ENCODE peak calls at places on chromosomes 6 and 20, in four cellular contexts. U is HCT116, Z is HepG2, A is K562. G is an unnamed sample.

GRCh38 chr6:149846321-149846720 is 17.8 kb downstream of the LRP11 start:
- DNase-seq in U (no peak), Z (no peak), A (no peak), G (no peak)

GRCh38 chr6:164051427-164051826 is 636.9 kb downstream of the QKI start:
- DNase-seq in U (no peak), Z (no peak), A (no peak), G (no peak)

GRCh38 chr6:1993049-1993448 is 252.4 kb downstream of the GMDS start:
- DNase-seq in U (no peak), Z (no peak), A (no peak), G (no peak)

GRCh38 chr20:17825949-17826843 is 126.4 kb downstream of the BANF2 start:
- DNase-seq in U (no peak), Z (peak), A (no peak), G (no peak)

GRCh38 chr20:57261488-57262243 is 4.8 kb downstream of the BMP7 start:
- DNase-seq in U (no peak), Z (no peak), A (no peak), G (no peak)

GRCh38 chr6:88311561-88311960 is 145.4 kb upstream of the CNR1 start:
- DNase-seq in U (no peak), Z (no peak), A (no peak), G (no peak)

GRCh38 chr20:58148891-58149290 is 79.6 kb downstream of the ANKRD60 start:
- DNase-seq in U (no peak), Z (no peak), A (no peak), G (no peak)

GRCh38 chr20:54107600-54108393 is 37.4 kb upstream of the BCAS1 start:
- DNase-seq in U (no peak), Z (peak), A (no peak), G (no peak)

GRCh38 chr20:58606184-58606583 is 44.9 kb upstream of the STX16 start:
- DNase-seq in U (no peak), Z (no peak), A (no peak), G (no peak)

GRCh38 chr20:48830826-48831318 is 3.1 kb upstream of the PREX1 start:
- DNase-seq in U (no peak), Z (no peak), A (no peak), G (no peak)

GRCh38 chr20:35561268-35561667 is 19.4 kb downstream of the ERGIC3 start:
- DNase-seq in U (no peak), Z (peak), A (no peak), G (peak)

GRCh38 chr6:28004350-28005123 is 47.5 kb downstream of the OR2B6 start:
- DNase-seq in U (no peak), Z (no peak), A (no peak), G (no peak)

GRCh38 chr6:67896476-67896875 is 738.6 kb upstream of the ADGRB3 start:
- DNase-seq in U (no peak), Z (no peak), A (no peak), G (no peak)

GRCh38 chr6:129543981-129544380 is 166.0 kb downstream of the ARHGAP18 start:
- DNase-seq in U (no peak), Z (no peak), A (no peak), G (no peak)

GRCh38 chr6:41650120-41650519 is 11.9 kb downstream of the MDFI start:
- DNase-seq in U (no peak), Z (no peak), A (no peak), G (no peak)

GRCh38 chr6:106249658-106250057 is 75.9 kb downstream of the ATG5 start:
- DNase-seq in U (no peak), Z (no peak), A (no peak), G (no peak)

GRCh38 chr20:24775966-24776365 is 173.1 kb upstream of the CST7 start:
- DNase-seq in U (no peak), Z (no peak), A (no peak), G (no peak)

GRCh38 chr20:57912227-57912582 is 202.4 kb upstream of the PMEPA1 start:
- DNase-seq in U (no peak), Z (no peak), A (no peak), G (no peak)

GRCh38 chr20:45575931-45576330 is 3.2 kb downstream of the WFDC8 start:
- DNase-seq in U (no peak), Z (no peak), A (no peak), G (no peak)

GRCh38 chr20:38825901-38826625 is 20.6 kb downstream of the PPP1R16B start:
- DNase-seq in U (peak), Z (peak), A (no peak), G (no peak)

GRCh38 chr20:41654884-41655283 is 36.7 kb upstream of the CHD6 start:
- DNase-seq in U (no peak), Z (no peak), A (no peak), G (no peak)

GRCh38 chr6:80586242-80586641 is 479.8 kb downstream of the BCKDHB start:
- DNase-seq in U (no peak), Z (no peak), A (no peak), G (no peak)

GRCh38 chr6:13395272-13396237 is 67.2 kb upstream of the TBC1D7 start:
- DNase-seq in U (no peak), Z (peak), A (peak), G (no peak)

GRCh38 chr6:34865107-34865506 is 22.7 kb downstream of the TAF11 start:
- DNase-seq in U (no peak), Z (no peak), A (peak), G (no peak)

GRCh38 chr6:5053864-5054426 is 31.2 kb upstream of the PPP1R3G start:
- DNase-seq in U (no peak), Z (no peak), A (no peak), G (no peak)

GRCh38 chr6:160930547-160931377 is 60.8 kb upstream of the MAP3K4 start:
- DNase-seq in U (peak), Z (peak), A (no peak), G (peak)

GRCh38 chr6:90068835-90069478 is 174.7 kb downstream of the GJA10 start:
- DNase-seq in U (no peak), Z (no peak), A (no peak), G (no peak)

GRCh38 chr20:59831024-59831900 is 102.2 kb downstream of the SYCP2 start:
- DNase-seq in U (no peak), Z (no peak), A (no peak), G (no peak)

GRCh38 chr6:161038229-161039003 is 46.8 kb downstream of the MAP3K4 start:
- DNase-seq in U (peak), Z (no peak), A (no peak), G (peak)

GRCh38 chr20:14553774-14554524 is 216.5 kb upstream of the FLRT3 start:
- DNase-seq in U (no peak), Z (no peak), A (no peak), G (no peak)

GRCh38 chr6:12066297-12066696 is 54.2 kb downstream of the HIVEP1 start:
- DNase-seq in U (no peak), Z (no peak), A (no peak), G (no peak)

GRCh38 chr6:168181316-168181715 is 102.3 kb upstream of the FRMD1 start:
- DNase-seq in U (no peak), Z (no peak), A (no peak), G (no peak)

GRCh38 chr6:15329154-15329781 is 83.4 kb downstream of the JARID2 start:
- DNase-seq in U (no peak), Z (no peak), A (no peak), G (no peak)

GRCh38 chr6:26199057-26199772 is 112.0 kb downstream of the HFE start:
- DNase-seq in U (peak), Z (peak), A (peak), G (peak)

GRCh38 chr6:2937627-2938003 is 33.8 kb downstream of the SERPINB6 start:
- DNase-seq in U (no peak), Z (no peak), A (no peak), G (no peak)

GRCh38 chr6:12990162-12990561 is 273.6 kb downstream of the PHACTR1 start:
- DNase-seq in U (no peak), Z (no peak), A (no peak), G (no peak)

GRCh38 chr6:11218077-11218392 is 14.4 kb downstream of the NEDD9 start:
- DNase-seq in U (no peak), Z (no peak), A (no peak), G (no peak)

GRCh38 chr6:69894578-69895347 is 28.4 kb downstream of the COL19A1 start:
- DNase-seq in U (no peak), Z (no peak), A (no peak), G (no peak)

DNA sequence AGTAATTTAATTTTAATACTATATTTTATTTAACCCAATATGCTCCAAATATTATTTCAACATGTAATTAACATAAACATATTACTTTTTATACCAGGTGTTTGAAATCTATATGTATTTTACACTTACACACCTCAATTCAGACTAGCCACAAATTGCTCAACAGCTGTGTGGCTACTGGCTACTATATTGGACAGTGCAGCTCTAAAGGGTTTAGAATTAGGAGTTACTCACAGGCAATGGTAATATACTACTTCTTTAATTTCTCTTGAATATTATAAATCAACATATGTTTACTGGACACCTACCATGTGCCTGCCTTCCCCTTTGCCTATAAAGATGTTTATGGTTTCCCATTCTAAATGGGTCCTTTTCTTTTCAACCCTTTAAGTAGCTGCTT is 2.3 kb downstream of the MTRF1L start:
- DNase-seq in U (no peak), Z (no peak), A (no peak), G (no peak)
- H3K4me3 ChIP-seq in U (no peak), Z (peak), A (peak), G (no peak)

DNA sequence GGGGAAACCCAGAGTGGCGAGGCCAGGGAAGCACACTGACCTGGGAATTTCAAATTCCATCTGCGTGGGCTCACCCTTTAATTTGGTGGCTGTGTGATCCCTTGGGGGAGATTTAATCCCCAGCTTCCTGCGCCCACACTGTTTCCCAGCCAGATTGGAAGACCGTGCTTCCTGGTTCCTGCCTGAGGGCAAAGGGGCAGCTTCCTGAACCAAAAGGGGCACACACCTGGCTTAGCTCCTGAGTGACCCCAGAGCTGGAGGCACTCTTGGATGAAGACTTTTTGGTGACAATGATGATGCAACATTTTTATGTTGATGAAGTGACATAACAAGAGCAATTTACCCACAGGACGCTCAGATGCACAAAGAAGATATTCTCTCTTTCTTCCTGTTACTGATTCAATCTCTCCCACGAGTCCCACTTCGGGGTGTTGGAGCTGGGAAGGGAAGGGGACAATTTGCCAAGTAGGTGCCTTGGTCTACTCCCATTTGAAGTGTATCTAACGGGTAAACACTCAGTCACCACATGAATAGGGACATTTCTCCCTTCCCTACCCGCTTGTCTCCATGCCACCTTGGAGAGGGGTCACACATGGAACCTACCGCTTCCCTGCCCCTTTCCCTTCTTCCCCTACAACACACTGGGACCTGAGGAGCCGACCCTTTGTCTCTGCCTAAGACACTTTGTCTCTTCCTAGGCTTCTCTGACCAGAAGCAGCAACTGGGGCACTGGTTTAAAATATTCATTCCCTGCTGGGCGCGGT is 28.6 kb upstream of the CDKN1A start:
- DNase-seq in U (no peak), Z (no peak), A (no peak), G (no peak)
- TF ChIP-seq REST in U (no peak), Z (no peak), A (peak), G (no peak)

GRCh38 chr20:20743511-20744169 is 31.2 kb upstream of the RALGAPA2 start:
- DNase-seq in U (no peak), Z (peak), A (no peak), G (no peak)
- TF ChIP-seq TCF7L2 in U (no peak), Z (no peak), A (no peak), G (no peak)

DNA sequence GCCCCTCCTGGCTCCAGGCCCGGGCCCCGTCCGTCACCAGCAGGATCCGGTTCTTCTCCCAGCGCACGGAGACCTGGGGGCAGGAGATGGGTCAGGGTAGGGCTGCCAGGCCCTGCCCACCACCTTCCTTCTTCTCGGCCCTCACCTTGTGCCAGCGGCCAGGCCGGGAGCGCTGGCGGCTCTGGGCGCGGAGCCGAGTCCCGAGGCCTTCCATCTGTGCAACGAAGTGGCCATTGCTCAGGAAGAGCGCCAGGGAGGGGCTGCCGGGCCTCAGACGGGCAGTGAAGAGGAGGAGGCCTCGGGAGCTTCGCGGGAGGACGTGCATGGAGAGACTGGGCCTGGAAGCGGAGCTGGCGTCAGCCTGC is 7.9 kb downstream of the ADRM1 start:
- DNase-seq in U (no peak), Z (no peak), A (no peak), G (no peak)
- H3K4me3 ChIP-seq in U (no peak), Z (no peak), A (no peak), G (no peak)

DNA sequence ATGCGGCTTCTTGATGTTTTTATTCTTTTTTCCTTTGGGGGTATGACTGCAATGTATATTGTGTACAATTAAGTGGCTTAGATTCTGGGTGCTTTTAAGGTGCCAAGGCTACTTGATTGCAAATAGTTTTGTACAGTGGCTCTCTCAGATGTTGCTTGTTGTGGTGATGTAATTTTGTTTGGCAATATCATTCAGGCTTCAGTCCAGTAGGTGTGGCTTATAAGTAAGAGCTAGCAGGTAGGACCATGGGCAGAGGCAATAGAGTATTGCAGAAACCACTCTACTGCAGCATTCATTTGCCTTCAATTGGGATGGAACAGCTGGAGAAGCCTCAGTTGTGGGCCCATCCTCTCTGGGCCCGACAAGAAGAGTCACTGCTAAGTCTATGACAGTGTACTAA is 407.9 kb upstream of the MAN1A1 start:
- DNase-seq in U (no peak), Z (no peak), A (no peak), G (no peak)
- TF ChIP-seq REST in U (no peak), Z (no peak), A (no peak), G (no peak)

GRCh38 chr20:61433816-61434215 is 181.8 kb downstream of the CDH4 start:
- DNase-seq in U (no peak), Z (no peak), A (no peak), G (no peak)
- TF ChIP-seq TCF7L2 in U (no peak), Z (no peak), A (no peak), G (no peak)

GRCh38 chr20:49981218-49982071 is 1.3 kb upstream of the SNAI1 start:
- DNase-seq in U (no peak), Z (no peak), A (no peak), G (no peak)

GRCh38 chr20:49976542-49976941 is 6.2 kb upstream of the SNAI1 start:
- DNase-seq in U (no peak), Z (peak), A (no peak), G (no peak)

GRCh38 chr20:49978685-49979029 is 4.1 kb upstream of the SNAI1 start:
- DNase-seq in U (no peak), Z (no peak), A (no peak), G (no peak)

GRCh38 chr20:49980140-49981008 is 2.4 kb upstream of the SNAI1 start:
- DNase-seq in U (no peak), Z (no peak), A (no peak), G (no peak)

GRCh38 chr20:49979030-49979832 is 3.5 kb upstream of the SNAI1 start:
- DNase-seq in U (peak), Z (peak), A (peak), G (no peak)
- H3K4me3 ChIP-seq in U (no peak), Z (peak), A (peak), G (peak)

GRCh38 chr6:109690740-109691687 is at the start of the genes AK9 and FIG4:
- DNase-seq in U (peak), Z (peak), A (peak), G (peak)
- TF ChIP-seq REST in U (no peak), Z (no peak), A (no peak), G (no peak)

GRCh38 chr6:30684386-30685156 is 1.9 kb downstream of the PPP1R18 start:
- DNase-seq in U (no peak), Z (no peak), A (peak), G (no peak)

GRCh38 chr6:30683980-30684338 is 2.5 kb downstream of the PPP1R18 start:
- DNase-seq in U (no peak), Z (no peak), A (no peak), G (no peak)

GRCh38 chr6:30681696-30682180 is 4.7 kb downstream of the PPP1R18 start:
- DNase-seq in U (no peak), Z (no peak), A (no peak), G (no peak)

GRCh38 chr6:30683137-30683979 is 3.1 kb downstream of the PPP1R18 start:
- DNase-seq in U (no peak), Z (no peak), A (no peak), G (no peak)

DNA sequence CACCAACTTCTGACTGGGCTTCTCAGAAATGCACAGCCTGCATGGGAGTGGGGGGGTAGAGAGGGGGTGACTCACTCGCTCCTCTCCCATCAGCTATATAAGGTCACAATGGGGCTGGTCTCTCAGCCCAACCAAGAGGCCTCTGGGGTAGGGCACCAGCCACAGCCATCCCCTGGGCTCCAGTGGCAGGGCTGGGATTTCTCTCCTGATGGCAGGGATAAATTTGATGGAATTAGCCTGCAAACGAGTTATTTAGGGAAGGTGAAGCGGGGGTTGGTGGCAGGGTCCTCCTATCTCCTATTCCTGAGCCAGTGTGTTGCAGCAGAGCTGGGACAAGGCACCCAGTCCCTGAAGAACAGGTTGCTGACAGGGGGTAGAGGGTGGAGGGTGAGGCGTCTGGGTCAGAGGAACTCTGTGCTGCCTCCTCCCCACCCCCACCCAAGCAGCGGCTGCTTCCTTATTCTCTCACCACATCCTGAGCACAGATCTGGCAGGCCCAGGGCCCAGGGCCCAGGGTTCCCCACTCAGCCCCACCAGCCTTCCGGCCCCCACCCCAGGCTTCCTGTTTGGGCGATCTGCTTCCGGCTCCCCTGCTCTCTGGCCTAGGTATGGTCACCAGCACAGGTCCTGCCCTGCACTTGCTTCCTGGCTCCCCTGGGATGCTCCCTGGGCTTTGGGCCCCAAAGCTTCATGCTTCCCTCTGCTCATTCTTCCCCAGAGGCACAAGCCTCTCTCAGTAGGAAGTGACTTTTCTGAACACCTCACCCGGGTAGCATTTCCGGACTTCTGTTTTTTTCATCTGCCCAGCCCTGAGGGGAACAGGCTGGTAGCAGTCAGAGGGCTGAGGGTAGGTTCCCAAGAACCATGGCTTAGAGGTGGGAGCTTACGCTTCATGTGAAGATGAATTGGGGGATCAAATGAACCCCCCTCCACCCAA is 4.0 kb downstream of the PPP1R18 start:
- DNase-seq in U (no peak), Z (peak), A (peak), G (peak)
- TF ChIP-seq TCF7L2 in U (no peak), Z (no peak), A (no peak), G (no peak)

GRCh38 chr20:20073851-20074252 is 21.5 kb downstream of the CFAP61 start:
- DNase-seq in U (no peak), Z (no peak), A (no peak), G (no peak)
- H3K4me3 ChIP-seq in U (no peak), Z (no peak), A (no peak), G (no peak)

G was measured in Panc1.